ENCODE peak calls at places on chromosomes 12 and 14, in four cellular contexts. H, V, L and I are unnamed samples. For H3K4me1, the result is how much of the 10 kb centered on the place peaks cover.

GRCh38 chr12:109782322-109782695 is 50.9 kb downstream of the TRPV4 start:
- DNase-seq in H (no peak), V (no peak), L (no peak), I (no peak)

GRCh38 chr14:67240168-67240932 is 885 bp upstream of the PALS1 start:
- DNase-seq in H (peak), V (peak), L (peak), I (peak)

GRCh38 chr14:91269076-91269991 is 24.8 kb upstream of the GPR68 start:
- DNase-seq in H (no peak), V (no peak), L (no peak), I (peak)

GRCh38 chr12:108629824-108630476 is 3.7 kb downstream of the SELPLG start:
- DNase-seq in H (peak), V (peak), L (no peak), I (peak)

GRCh38 chr14:92633724-92634123 is 114.7 kb downstream of the LGMN start:
- DNase-seq in H (no peak), V (no peak), L (no peak), I (no peak)

GRCh38 chr14:105474478-105475268 is at the start of gene CRIP2:
- DNase-seq in H (peak), V (no peak), L (peak), I (no peak)

GRCh38 chr14:105600939-105601359 is 74.6 kb downstream of the TMEM121 start:
- DNase-seq in H (peak), V (no peak), L (no peak), I (no peak)

GRCh38 chr12:92275443-92276154 is 130.0 kb upstream of the BTG1 start:
- DNase-seq in H (no peak), V (no peak), L (no peak), I (no peak)

GRCh38 chr14:29654910-29655590 is 272.6 kb downstream of the PRKD1 start:
- DNase-seq in H (no peak), V (no peak), L (no peak), I (no peak)

GRCh38 chr12:92025462-92026207 is 120.0 kb downstream of the BTG1 start:
- DNase-seq in H (no peak), V (no peak), L (no peak), I (no peak)

GRCh38 chr12:27552886-27553560 is 29.0 kb downstream of the PPFIBP1 start:
- DNase-seq in H (no peak), V (no peak), L (no peak), I (no peak)
- H3K4me1 ChIP-seq in H (under half), V (half or more), L (half or more), I (half or more)

GRCh38 chr14:22561661-22562579 is 27.1 kb downstream of the DAD1 start:
- DNase-seq in H (no peak), V (no peak), L (no peak), I (no peak)
- H3K4me3 ChIP-seq in H (peak), V (no peak), L (no peak), I (no peak)

GRCh38 chr12:106246891-106247730 is 709 bp downstream of the CKAP4 start:
- DNase-seq in H (peak), V (peak), L (peak), I (peak)

GRCh38 chr12:106247731-106248176 is at the start of gene CKAP4:
- DNase-seq in H (peak), V (peak), L (peak), I (peak)

GRCh38 chr12:106248177-106248848 is 493 bp upstream of the CKAP4 start:
- DNase-seq in H (peak), V (peak), L (peak), I (peak)

GRCh38 chr12:106243620-106244019 is 4.2 kb downstream of the CKAP4 start:
- DNase-seq in H (no peak), V (no peak), L (no peak), I (peak)

GRCh38 chr12:106245767-106246166 is 2.1 kb downstream of the CKAP4 start:
- DNase-seq in H (peak), V (peak), L (peak), I (peak)
- H3K4me1 ChIP-seq in H (under half), V (under half), L (under half), I (under half)

GRCh38 chr14:103126873-103127304 is 3.6 kb downstream of the TNFAIP2 start:
- DNase-seq in H (peak), V (peak), L (no peak), I (no peak)
- H3K4me3 ChIP-seq in H (peak), V (peak), L (peak), I (no peak)

GRCh38 chr12:116880817-116881324 is 370 bp downstream of the HRK start:
- DNase-seq in H (peak), V (peak), L (no peak), I (no peak)
- H3K4me1 ChIP-seq in H (under half), V (under half), L (under half), I (under half)